ENCODE peak calls at places on chromosomes 5 and 9, in five cellular contexts. Y is effector CD8-positive, alpha-beta T cell; P is HCT116; U is LoVo; K is effector CD4-positive, alpha-beta T cell. B is an unnamed sample.

GRCh38 chr9:127178646-127179632 is 56.5 kb upstream of the ANGPTL2 start:
- DNase-seq in Y (no peak), P (no peak), U (no peak), K (no peak), B (no peak)

GRCh38 chr5:15252331-15252730 is 247.6 kb upstream of the FBXL7 start:
- DNase-seq in Y (no peak), P (no peak), U (no peak), K (no peak), B (no peak)

GRCh38 chr5:128632264-128632663 is 94.2 kb upstream of the FBN2 start:
- DNase-seq in Y (no peak), P (no peak), U (no peak), K (no peak), B (no peak)

GRCh38 chr5:149581931-149582768 is 852 bp downstream of the ARHGEF37 start:
- DNase-seq in Y (no peak), P (no peak), U (no peak), K (no peak), B (no peak)

GRCh38 chr5:154367101-154367500 is 78.7 kb upstream of the SAP30L start:
- DNase-seq in Y (no peak), P (no peak), U (no peak), K (no peak), B (no peak)

GRCh38 chr9:137296214-137297059 is 5.6 kb downstream of the NRARP start:
- DNase-seq in Y (no peak), P (no peak), U (no peak), K (no peak), B (no peak)

GRCh38 chr9:113164536-113165300 is 13.9 kb downstream of the SLC31A2 start:
- DNase-seq in Y (no peak), P (no peak), U (no peak), K (no peak), B (no peak)

GRCh38 chr5:107502711-107503110 is 168.0 kb downstream of the EFNA5 start:
- DNase-seq in Y (no peak), P (no peak), U (no peak), K (no peak), B (no peak)

GRCh38 chr5:160805376-160805775 is 46.6 kb downstream of the ATP10B start:
- DNase-seq in Y (no peak), P (no peak), U (no peak), K (no peak), B (no peak)

B was measured in activated effector memory CD4-positive, alpha-beta T cell treated with Interleukin-2 at 50 U/mL for 16 hours.